ENCODE peak calls at places on chromosomes 7 and 10, in four cellular contexts. X is transverse colon, H is sigmoid colon, M is HCT116. R is an unnamed sample.

GRCh38 chr10:32795598-32796183 is 162.3 kb downstream of the ITGB1 start:
- DNase-seq in M (peak; percentile 16), X (no peak), H (no peak), R (peak; percentile 2)

GRCh38 chr10:14186245-14186644 is 144.5 kb downstream of the FRMD4A start:
- DNase-seq in H (no peak), X (no peak), M (no peak), R (no peak)

GRCh38 chr10:30671011-30671616 is 41.6 kb upstream of the LYZL2 start:
- DNase-seq in X (peak; percentile 14), H (no peak), M (peak; percentile 65), R (peak; percentile 27)

GRCh38 chr10:14409247-14409646 is 78.5 kb upstream of the FRMD4A start:
- DNase-seq in M (no peak), H (no peak), X (no peak), R (no peak)

GRCh38 chr10:101001225-101002035 is 1.8 kb downstream of the LZTS2 start:
- DNase-seq in H (peak; percentile 98), M (no peak), X (peak; percentile 81), R (no peak)

GRCh38 chr7:83410989-83411591 is 237.8 kb downstream of the SEMA3E start:
- DNase-seq in M (peak; percentile 36), X (no peak), H (no peak), R (no peak)

GRCh38 chr7:31102151-31102972 is 50.3 kb downstream of the ADCYAP1R1 start:
- DNase-seq in M (no peak), H (no peak), X (no peak), R (no peak)

GRCh38 chr7:22576941-22577927 is 77.2 kb upstream of the STEAP1B start:
- DNase-seq in H (peak; percentile 79), X (no peak), M (no peak), R (peak; percentile 72)

GRCh38 chr7:127673902-127674301 is 21.9 kb downstream of the SND1 start:
- DNase-seq in H (no peak), M (no peak), X (no peak), R (no peak)

GRCh38 chr7:30321089-30321991 is 36.9 kb downstream of the ZNRF2 start:
- DNase-seq in X (no peak), M (no peak), H (no peak), R (no peak)

GRCh38 chr10:110400173-110400947 is 95.6 kb upstream of the SMNDC1 start:
- DNase-seq in H (no peak), M (no peak), X (no peak), R (no peak)

GRCh38 chr7:126716321-126716720 is 536.4 kb downstream of the GRM8 start:
- DNase-seq in M (no peak), X (no peak), H (no peak), R (no peak)

GRCh38 chr10:122841569-122841968 is 4.1 kb downstream of the CUZD1 start:
- DNase-seq in H (no peak), X (no peak), M (no peak), R (no peak)

GRCh38 chr10:12596055-12596576 is 246.8 kb downstream of the CAMK1D start:
- DNase-seq in X (no peak), H (no peak), M (no peak), R (no peak)

GRCh38 chr10:42981358-42982236 is 95.3 kb upstream of the RET start:
- DNase-seq in X (peak; percentile 6), M (no peak), H (peak; percentile 56), R (no peak)

GRCh38 chr10:12435348-12435747 is 86.0 kb downstream of the CAMK1D start:
- DNase-seq in X (no peak), M (no peak), H (peak; percentile 48), R (no peak)

GRCh38 chr10:8410506-8410905 is 356.0 kb downstream of the GATA3 start:
- DNase-seq in M (no peak), X (no peak), H (no peak), R (no peak)

GRCh38 chr7:127189074-127189473 is 63.7 kb downstream of the GRM8 start:
- DNase-seq in M (no peak), H (no peak), X (no peak), R (no peak)

GRCh38 chr10:74332398-74332797 is 181.4 kb downstream of the ADK start:
- DNase-seq in M (no peak), X (no peak), H (no peak), R (no peak)

GRCh38 chr7:66043681-66044497 is 31.7 kb upstream of the ASL start:
- DNase-seq in H (peak; percentile 69), X (peak; percentile 72), M (no peak), R (peak; percentile 59)

GRCh38 chr7:85341121-85341520 is 154.3 kb upstream of the SEMA3D start:
- DNase-seq in H (no peak), M (no peak), X (no peak), R (no peak)

GRCh38 chr10:5944389-5945202 is 32.7 kb downstream of the IL15RA start:
- DNase-seq in M (peak; percentile 67), H (peak; percentile 97), X (peak; percentile 78), R (no peak)

GRCh38 chr10:71029411-71029881 is 141.1 kb upstream of the PCBD1 start:
- DNase-seq in H (no peak), M (no peak), X (no peak), R (no peak)

GRCh38 chr10:79932841-79933379 is 16.0 kb downstream of the SFTPD start:
- DNase-seq in H (no peak), M (no peak), X (no peak), R (no peak)

GRCh38 chr10:21047096-21047495 is 150.0 kb upstream of the NEBL start:
- DNase-seq in M (no peak), X (no peak), H (no peak), R (no peak)

GRCh38 chr10:24261627-24262026 is 52.7 kb downstream of the KIAA1217 start:
- DNase-seq in M (no peak), X (no peak), H (no peak), R (no peak)

GRCh38 chr10:94608530-94608929 is 62.9 kb downstream of the HELLS start:
- DNase-seq in H (no peak), M (no peak), X (no peak), R (no peak)

DNA sequence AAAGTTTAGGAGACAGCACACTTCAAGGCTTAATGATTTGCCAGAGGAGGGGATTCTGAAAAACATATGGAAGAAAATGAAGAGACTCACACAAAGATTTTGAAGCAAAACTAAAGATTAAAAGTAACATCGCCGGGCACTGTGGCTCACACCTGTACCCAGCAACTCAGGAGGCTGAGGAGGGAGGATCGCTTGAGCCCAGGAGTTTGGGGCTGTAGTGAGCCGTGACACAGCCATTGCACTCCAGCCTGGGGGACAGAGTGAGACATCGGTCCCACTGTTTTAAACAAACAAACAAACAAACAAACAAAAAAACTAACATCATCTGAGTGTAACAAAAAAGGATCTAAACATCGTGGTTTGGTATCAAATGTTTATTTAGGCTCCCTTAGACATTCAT is 33.7 kb upstream of the DAGLB start:
- DNase-seq in M (no peak), X (no peak), H (no peak), R (no peak)
- H3K4me3 ChIP-seq in M (no peak overlapping the region), X (no peak overlapping the region), H (no peak overlapping the region), R (no peak overlapping the region)

GRCh38 chr7:54663186-54663585 is 95.8 kb downstream of the SEC61G start:
- DNase-seq in X (no peak), H (no peak), M (no peak), R (no peak)

GRCh38 chr7:54664235-54665228 is 94.5 kb downstream of the SEC61G start:
- DNase-seq in M (no peak), X (peak; percentile 72), H (no peak), R (no peak)

GRCh38 chr7:54663603-54664234 is 95.3 kb downstream of the SEC61G start:
- DNase-seq in M (no peak), H (no peak), X (no peak), R (no peak)

DNA sequence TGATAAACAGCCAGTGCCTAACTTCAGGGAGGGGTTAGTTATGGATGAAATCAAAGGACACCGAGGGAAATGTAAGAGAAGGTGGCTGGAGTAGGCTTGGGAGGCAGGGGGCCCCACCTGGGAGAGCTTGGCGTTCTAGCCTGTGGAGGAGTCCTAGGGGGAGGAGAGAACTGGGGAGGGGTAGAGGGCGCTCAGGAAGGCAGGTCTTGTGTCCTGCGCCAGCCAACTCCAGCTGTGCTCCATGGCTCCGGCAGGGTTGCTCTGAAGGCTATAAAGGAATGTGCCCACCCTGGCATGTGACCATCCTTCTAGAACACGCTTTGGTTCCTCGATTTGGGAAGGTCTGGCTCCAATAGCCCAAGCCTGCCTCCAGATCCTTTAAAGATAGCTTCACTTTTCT is 96.3 kb downstream of the SEC61G start:
- DNase-seq in H (no peak), M (no peak), X (no peak), R (no peak)
- TF ChIP-seq POLR2AphosphoS5 in H (no peak), M (no peak), X (no peak), R (no peak)

GRCh38 chr7:134988161-134988560 is 1.9 kb downstream of the AGBL3 start:
- DNase-seq in M (no peak), H (no peak), X (no peak), R (no peak)

GRCh38 chr7:134993877-134994456 is 7.7 kb downstream of the AGBL3 start:
- DNase-seq in M (no peak), X (no peak), H (no peak), R (no peak)

GRCh38 chr7:134992626-134993179 is 6.4 kb downstream of the AGBL3 start:
- DNase-seq in X (no peak), M (no peak), H (no peak), R (no peak)

GRCh38 chr7:134995239-134996096 is 9.2 kb downstream of the AGBL3 start:
- DNase-seq in X (no peak), M (no peak), H (no peak), R (no peak)

DNA sequence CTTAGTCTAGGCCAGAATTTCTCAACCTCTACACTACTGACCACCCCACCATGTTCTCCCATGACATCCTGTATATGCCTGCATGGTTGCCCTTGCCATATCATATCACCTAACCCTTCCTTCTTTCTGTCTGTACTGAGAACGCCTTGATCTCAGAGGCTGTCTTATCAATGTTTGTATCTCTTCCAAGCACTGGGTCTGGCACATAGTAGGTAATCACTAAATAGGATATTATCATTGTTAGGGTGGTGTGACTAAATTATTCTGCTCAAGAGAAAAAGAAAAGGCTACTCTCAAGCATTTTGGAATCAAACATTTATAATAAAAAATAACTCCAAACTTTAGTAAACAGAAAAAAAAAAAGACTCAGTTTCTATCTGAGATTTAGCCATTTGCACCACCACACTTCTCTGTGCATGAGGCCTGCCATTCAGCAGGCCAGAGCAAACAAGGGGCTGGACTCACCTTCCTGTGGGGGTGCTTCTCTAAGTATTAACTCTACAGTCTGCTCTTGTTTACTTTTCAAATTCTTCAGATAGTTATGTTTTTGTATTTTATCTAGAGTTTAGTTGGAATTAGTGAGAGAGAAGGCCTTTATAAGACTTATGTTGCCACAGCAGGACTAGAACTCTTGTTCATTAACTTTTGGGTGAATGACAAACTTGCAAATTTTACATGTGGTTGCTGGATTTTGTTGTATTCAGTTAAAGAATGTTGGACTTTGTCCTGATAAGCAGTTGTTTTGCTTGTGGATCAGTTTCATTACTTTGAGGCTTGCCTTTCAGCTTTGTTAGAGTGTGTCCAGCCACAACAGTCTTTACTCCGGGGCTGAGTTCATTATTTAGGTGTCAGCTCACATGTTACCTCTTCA is 5.4 kb downstream of the AGBL3 start:
- DNase-seq in H (no peak), M (no peak), X (no peak), R (no peak)
- TF ChIP-seq CTCF in H (no peak), M (no peak), X (no peak), R (no peak)

GRCh38 chr10:50419756-50420155 is 168.4 kb upstream of the ASAH2 start:
- DNase-seq in M (no peak), X (no peak), H (no peak), R (no peak)

GRCh38 chr10:50420166-50420565 is 168.8 kb upstream of the ASAH2 start:
- DNase-seq in H (no peak), M (no peak), X (no peak), R (no peak)

GRCh38 chr10:50417486-50417905 is 166.2 kb upstream of the ASAH2 start:
- DNase-seq in M (no peak), X (no peak), H (no peak), R (peak; percentile 14)

GRCh38 chr10:50417906-50418697 is 166.8 kb upstream of the ASAH2 start:
- DNase-seq in X (peak; percentile 63), M (peak; percentile 86), H (peak; percentile 81), R (peak; percentile 20)

GRCh38 chr10:50419091-50419490 is 167.8 kb upstream of the ASAH2 start:
- DNase-seq in M (no peak), X (no peak), H (no peak), R (no peak)
- H3K4me3 ChIP-seq in M (no peak overlapping the region), X (no peak overlapping the region), H (no peak overlapping the region), R (no peak overlapping the region)

R was measured in HL-60.